ENCODE peak calls at places on chromosome 2, in four cellular contexts. C, R, F and I are unnamed samples.

GRCh38 chr2:112787294-112787693 is 3.0 kb upstream of the IL1A start:
- DNase-seq in C (no peak), F (no peak), R (no peak), I (no peak)

GRCh38 chr2:2935445-2936149 is 442.0 kb downstream of the EIPR1 start:
- DNase-seq in R (no peak), F (no peak), C (no peak), I (no peak)

GRCh38 chr2:164178835-164179470 is 442.3 kb downstream of the GRB14 start:
- DNase-seq in F (no peak), C (no peak), R (no peak), I (no peak)

GRCh38 chr2:219684721-219685689 is 57.6 kb downstream of the SLC4A3 start:
- DNase-seq in R (peak), F (peak), C (peak), I (no peak)

GRCh38 chr2:26172866-26173595 is at the start of gene GAREM2:
- DNase-seq in C (peak), F (no peak), R (no peak), I (no peak)

GRCh38 chr2:241942416-241943208 is 73.1 kb downstream of the RTP5 start:
- DNase-seq in F (no peak), C (no peak), R (no peak), I (peak)

GRCh38 chr2:181553244-181553643 is 96.1 kb downstream of the ITGA4 start:
- DNase-seq in F (no peak), C (no peak), R (no peak), I (no peak)

GRCh38 chr2:160581448-160581847 is 87.8 kb upstream of the RBMS1 start:
- DNase-seq in R (no peak), C (no peak), F (no peak), I (no peak)

GRCh38 chr2:128298846-128299507 is 19.7 kb downstream of the HS6ST1 start:
- DNase-seq in R (no peak), C (no peak), F (no peak), I (no peak)